ENCODE peak calls at places on chromosomes 12 and 14, in nine cellular contexts. M is heart left ventricle, I is tibial artery, C is neural crest cell, Z is CD14-positive monocyte, Q is coronary artery, G is lower leg skin, V is PC-9, O is A549. H is an unnamed sample.

GRCh38 chr14:69040343-69040742 is 61.2 kb upstream of the ACTN1 start:
- DNase-seq in M (no peak), I (no peak), C (no peak), Z (peak), Q (no peak), G (no peak), V (no peak), O (no peak), H (no peak)

GRCh38 chr12:124399622-124400021 is 104.7 kb downstream of the RFLNA start:
- DNase-seq in M (no peak), I (no peak), C (peak), Z (no peak), Q (no peak), G (no peak), V (peak), O (peak), H (peak)

GRCh38 chr14:105203057-105203494 is 22.0 kb upstream of the NUDT14 start:
- DNase-seq in M (peak), I (peak), C (peak), Z (no peak), Q (no peak), G (peak), V (peak), O (peak), H (peak)

GRCh38 chr14:104439625-104440024 is 139.9 kb upstream of the C14orf180 start:
- DNase-seq in M (no peak), I (no peak), C (no peak), Z (no peak), Q (no peak), G (no peak), V (no peak), O (no peak), H (no peak)

GRCh38 chr14:94051115-94051514 is 25.0 kb downstream of the OTUB2 start:
- DNase-seq in M (peak), I (peak), C (no peak), Z (no peak), Q (peak), G (peak), V (no peak), O (no peak), H (peak)

GRCh38 chr14:32330356-32331226 is 1.5 kb downstream of the AKAP6 start:
- DNase-seq in M (no peak), I (no peak), C (no peak), Z (no peak), Q (no peak), G (no peak), V (no peak), O (no peak), H (no peak)

GRCh38 chr14:51978566-51979398 is 10.6 kb upstream of the RTRAF start:
- DNase-seq in M (peak), I (peak), C (peak), Z (peak), Q (peak), G (peak), V (peak), O (peak), H (peak)

GRCh38 chr12:50749459-50749882 is 14.4 kb upstream of the ATF1 start:
- DNase-seq in M (no peak), I (no peak), C (no peak), Z (no peak), Q (no peak), G (peak), V (no peak), O (no peak), H (no peak)

GRCh38 chr12:54191126-54191525 is 2.3 kb upstream of the SMUG1 start:
- DNase-seq in M (no peak), I (no peak), C (no peak), Z (no peak), Q (no peak), G (no peak), V (no peak), O (no peak), H (no peak)

GRCh38 chr12:123058980-123059379 is 78.5 kb downstream of the ARL6IP4 start:
- DNase-seq in M (no peak), I (no peak), C (no peak), Z (no peak), Q (no peak), G (no peak), V (no peak), O (no peak), H (no peak)

GRCh38 chr14:85333313-85333712 is 196.6 kb upstream of the FLRT2 start:
- DNase-seq in M (no peak), I (no peak), C (no peak), Z (no peak), Q (no peak), G (no peak), V (peak), O (no peak), H (no peak)

GRCh38 chr14:55411426-55412389 is at the start of gene ATG14:
- DNase-seq in M (peak), I (peak), C (peak), Z (peak), Q (peak), G (peak), V (peak), O (peak), H (peak)

GRCh38 chr12:131565256-131566005 is 145.5 kb upstream of the SFSWAP start:
- DNase-seq in M (no peak), I (no peak), C (peak), Z (no peak), Q (no peak), G (no peak), V (no peak), O (no peak), H (no peak)

GRCh38 chr14:74905595-74906142 is 17.4 kb downstream of the RPS6KL1 start:
- DNase-seq in M (peak), I (peak), C (peak), Z (peak), Q (no peak), G (peak), V (peak), O (peak), H (peak)

GRCh38 chr14:71662291-71662790 is 269.9 kb upstream of the RGS6 start:
- DNase-seq in M (no peak), I (no peak), C (no peak), Z (no peak), Q (no peak), G (no peak), V (no peak), O (no peak), H (no peak)

GRCh38 chr12:84922721-84923120 is 10.1 kb upstream of the SLC6A15 start:
- DNase-seq in M (no peak), I (no peak), C (no peak), Z (no peak), Q (no peak), G (no peak), V (no peak), O (no peak), H (no peak)

GRCh38 chr14:55412686-55413085 is 1.1 kb upstream of the ATG14 start:
- DNase-seq in M (no peak), I (no peak), C (no peak), Z (no peak), Q (no peak), G (no peak), V (peak), O (no peak), H (peak)

GRCh38 chr12:132908145-132909029 is 21.0 kb upstream of the CHFR start:
- DNase-seq in M (peak), I (peak), C (peak), Z (peak), Q (peak), G (peak), V (peak), O (no peak), H (no peak)

GRCh38 chr14:24274101-24274543 is 2.7 kb upstream of the RABGGTA start:
- DNase-seq in M (no peak), I (no peak), C (no peak), Z (peak), Q (no peak), G (no peak), V (peak), O (no peak), H (peak)

GRCh38 chr14:50051106-50051505 is 65.3 kb downstream of the VCPKMT start:
- DNase-seq in M (no peak), I (no peak), C (no peak), Z (no peak), Q (no peak), G (no peak), V (no peak), O (no peak), H (no peak)

GRCh38 chr14:61877050-61877390 is 114.8 kb downstream of the SNAPC1 start:
- DNase-seq in M (no peak), I (no peak), C (no peak), Z (no peak), Q (no peak), G (no peak), V (no peak), O (no peak), H (no peak)

GRCh38 chr12:123329799-123330198 is 34.8 kb downstream of the SBNO1 start:
- DNase-seq in M (no peak), I (no peak), C (no peak), Z (no peak), Q (no peak), G (no peak), V (no peak), O (no peak), H (no peak)

GRCh38 chr14:57478050-57478449 is 15.6 kb downstream of the CCDC198 start:
- DNase-seq in M (no peak), I (no peak), C (no peak), Z (no peak), Q (no peak), G (no peak), V (no peak), O (no peak), H (no peak)

GRCh38 chr14:100818221-100818699 is 7.7 kb upstream of the MEG3 start:
- DNase-seq in M (no peak), I (no peak), C (no peak), Z (no peak), Q (no peak), G (no peak), V (no peak), O (no peak), H (no peak)

GRCh38 chr14:90302529-90303303 is 29.0 kb downstream of the NRDE2 start:
- DNase-seq in M (no peak), I (no peak), C (no peak), Z (no peak), Q (no peak), G (no peak), V (no peak), O (no peak), H (no peak)

GRCh38 chr12:69036999-69037398 is 104.0 kb upstream of the CPM start:
- DNase-seq in M (no peak), I (no peak), C (no peak), Z (no peak), Q (no peak), G (no peak), V (no peak), O (no peak), H (no peak)

DNA sequence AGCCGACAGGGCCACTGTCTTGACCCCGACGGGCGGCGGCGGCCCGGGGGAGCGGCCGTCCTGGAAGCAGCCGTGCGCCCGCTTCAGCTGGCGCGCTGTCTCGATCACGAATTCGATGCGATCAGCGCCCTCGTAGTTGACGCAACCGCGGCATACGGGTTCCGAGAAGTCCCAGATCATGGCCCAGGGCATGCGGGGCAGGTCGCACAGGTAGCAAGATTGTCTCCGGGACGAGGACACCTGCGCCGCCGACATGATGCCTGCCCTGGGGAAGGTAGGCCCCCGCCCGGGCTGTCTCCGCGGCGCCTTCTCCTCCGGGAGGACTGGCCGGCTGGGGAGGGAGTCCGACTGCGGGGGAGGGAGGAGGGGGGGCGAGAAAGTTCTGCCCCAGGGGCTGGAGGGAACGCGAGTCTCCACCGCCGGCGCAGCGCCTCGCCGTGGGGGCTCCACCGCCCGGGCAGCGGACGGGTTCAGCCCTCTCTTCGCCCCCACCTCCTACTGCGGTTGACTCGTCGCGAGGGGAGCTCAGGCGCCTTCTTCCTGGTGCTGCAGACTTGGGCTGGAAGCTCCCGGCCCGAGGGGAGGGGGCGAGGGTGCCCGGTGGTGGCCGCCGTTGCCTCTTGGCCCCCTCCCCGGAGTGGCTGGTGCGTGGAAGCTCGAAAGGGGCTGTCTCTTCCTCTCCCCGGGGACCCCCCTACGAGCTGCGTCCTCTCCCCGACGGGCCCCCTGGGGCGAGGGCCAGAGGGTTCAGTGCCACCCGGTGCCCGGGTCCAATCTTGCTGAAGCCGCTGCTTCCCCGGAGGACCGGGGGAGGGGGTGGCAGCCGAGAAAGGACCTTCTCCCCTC is 747 bp downstream of the IRF2BPL start:
- DNase-seq in M (peak), I (peak), C (peak), Z (peak), Q (no peak), G (peak), V (peak), O (peak), H (peak)
- TF ChIP-seq CTCF in M (no peak), I (no peak), C (peak), Z (no peak), Q (no peak), G (no peak), V (peak), O (no peak), H (no peak)

GRCh38 chr14:67519406-67519805 is 13.7 kb upstream of the PLEKHH1 start:
- DNase-seq in M (no peak), I (no peak), C (no peak), Z (no peak), Q (no peak), G (no peak), V (no peak), O (no peak), H (no peak)

GRCh38 chr14:67515386-67516079 is 17.6 kb upstream of the PLEKHH1 start:
- DNase-seq in M (no peak), I (peak), C (no peak), Z (no peak), Q (no peak), G (no peak), V (peak), O (peak), H (no peak)

GRCh38 chr14:67516679-67517078 is 16.4 kb upstream of the PLEKHH1 start:
- DNase-seq in M (no peak), I (no peak), C (no peak), Z (no peak), Q (no peak), G (no peak), V (no peak), O (no peak), H (no peak)

GRCh38 chr14:67514650-67515385 is 18.3 kb upstream of the PLEKHH1 start:
- DNase-seq in M (peak), I (peak), C (peak), Z (no peak), Q (no peak), G (peak), V (peak), O (peak), H (peak)

DNA sequence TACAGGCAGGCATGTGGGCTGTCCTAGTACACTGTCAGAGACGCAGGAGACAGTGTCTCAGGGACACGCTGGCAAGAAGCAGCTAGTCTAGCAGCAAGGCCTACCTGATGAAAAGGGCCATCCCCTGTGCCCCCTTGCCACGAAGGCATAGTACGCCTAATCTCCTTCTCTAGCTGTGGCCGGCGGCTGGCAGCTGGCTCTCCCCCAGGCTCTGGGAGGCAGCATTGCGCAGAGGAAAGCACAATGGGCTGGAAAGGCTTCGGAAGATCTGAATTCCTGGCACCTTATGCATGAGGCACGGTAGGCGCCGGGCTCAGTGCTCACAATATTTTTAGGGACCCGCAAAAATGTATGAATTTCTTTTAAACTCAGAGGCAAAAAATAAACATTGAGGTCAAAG is 16.0 kb upstream of the PLEKHH1 start:
- DNase-seq in M (peak), I (no peak), C (no peak), Z (no peak), Q (no peak), G (no peak), V (no peak), O (no peak), H (no peak)
- TF ChIP-seq CTCF in M (no peak), I (no peak), C (no peak), Z (no peak), Q (no peak), G (no peak), V (no peak), O (no peak), H (no peak)

GRCh38 chr14:34059925-34060746 is 109.3 kb upstream of the EGLN3 start:
- DNase-seq in M (peak), I (peak), C (peak), Z (peak), Q (peak), G (peak), V (peak), O (peak), H (peak)
- TF ChIP-seq CTCF in M (peak), I (peak), C (no peak), Z (peak), Q (no peak), G (no peak), V (no peak), O (peak), H (no peak)

DNA sequence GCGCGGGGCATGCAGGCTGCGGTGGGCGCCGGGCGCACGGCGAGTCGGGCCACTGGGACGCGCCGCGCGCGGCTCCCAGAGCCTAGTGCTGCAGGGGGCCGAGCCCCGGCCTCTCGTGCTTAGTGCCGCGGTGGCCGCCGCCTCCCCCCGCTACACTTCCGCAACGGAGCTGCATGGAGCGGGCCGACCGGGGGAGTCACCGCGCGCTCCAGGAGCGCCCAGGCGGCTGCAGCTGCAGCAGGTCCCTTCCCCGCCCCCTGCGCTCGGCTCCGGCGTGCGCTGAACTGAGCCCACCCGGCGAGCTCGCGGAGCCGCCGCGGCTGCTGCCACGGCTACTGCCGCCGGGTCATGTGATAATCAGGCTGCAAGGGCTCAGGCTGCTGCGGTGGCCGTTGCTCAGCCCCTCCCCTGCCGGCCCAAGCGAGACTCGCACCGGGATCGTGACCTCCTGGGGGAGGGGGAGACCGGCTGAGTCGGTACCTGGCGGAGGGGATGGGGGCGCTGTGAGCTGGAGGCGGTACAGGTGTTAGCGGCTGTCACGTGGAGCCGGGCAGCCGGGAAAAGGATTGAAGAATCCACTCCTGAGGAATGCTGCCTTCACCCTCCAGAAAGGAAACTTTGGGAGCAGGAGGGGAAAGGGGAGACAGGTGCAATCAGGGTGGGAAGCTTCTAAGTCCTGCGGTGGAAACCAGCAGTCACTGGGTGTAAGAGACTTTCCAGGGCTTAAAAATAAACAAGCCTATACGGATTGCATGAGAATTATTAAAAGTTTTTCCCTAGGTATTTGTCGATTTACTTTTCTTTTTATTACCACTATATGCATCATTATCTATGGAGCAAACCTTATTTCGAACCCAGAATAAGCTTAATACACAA is at the start of gene PPM1H:
- DNase-seq in M (peak), I (peak), C (peak), Z (peak), Q (peak), G (peak), V (peak), O (peak), H (peak)
- TF ChIP-seq CTCF in M (peak), I (peak), C (peak), Z (peak), Q (no peak), G (no peak), V (peak), O (peak), H (peak)

DNA sequence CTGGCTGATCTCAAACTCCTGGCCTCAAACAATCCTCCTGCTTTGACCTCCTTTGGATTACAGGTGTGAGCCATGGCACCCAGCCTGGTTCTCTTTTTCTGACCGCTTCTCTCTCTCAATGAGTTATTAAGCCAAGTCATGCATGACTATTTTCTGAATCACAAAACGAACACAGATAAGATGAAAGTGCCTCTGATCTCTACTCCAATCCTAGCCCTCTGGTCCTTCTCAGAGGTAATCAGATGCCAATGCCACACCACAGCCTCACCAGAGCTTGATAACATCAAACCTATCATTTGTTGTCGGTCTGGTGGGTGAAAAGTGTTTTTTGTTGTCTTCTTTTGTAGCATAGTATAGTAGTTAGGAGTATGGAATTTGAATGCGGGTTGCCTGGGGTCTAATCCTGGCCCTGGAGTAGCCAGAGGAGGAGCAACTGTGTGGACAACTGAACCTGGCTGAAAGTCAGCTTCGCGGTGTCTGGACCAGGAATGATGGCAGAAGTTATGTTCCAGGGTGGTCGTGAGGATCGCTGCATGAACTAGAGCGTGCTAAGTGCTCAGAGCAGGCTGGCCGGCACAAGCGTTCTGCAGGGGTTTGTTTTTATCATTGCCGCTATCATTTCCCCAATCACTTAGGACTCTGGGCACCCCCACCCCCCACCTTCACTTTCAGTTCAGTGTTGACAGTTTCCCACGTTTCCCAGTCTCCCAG is 77.9 kb downstream of the SPRING1 start:
- DNase-seq in M (no peak), I (no peak), C (no peak), Z (no peak), Q (no peak), G (peak), V (peak), O (no peak), H (no peak)
- TF ChIP-seq CTCF in M (no peak), I (no peak), C (no peak), Z (no peak), Q (no peak), G (no peak), V (no peak), O (no peak), H (no peak)

GRCh38 chr14:22131749-22132476 is 457.1 kb downstream of the DAD1 start:
- DNase-seq in M (no peak), I (no peak), C (peak), Z (no peak), Q (no peak), G (no peak), V (no peak), O (no peak), H (peak)
- TF ChIP-seq CTCF in M (peak), I (no peak), C (peak), Z (peak), Q (no peak), G (no peak), V (peak), O (no peak), H (peak)